ENCODE peak calls at places on chromosomes 6 and 20, in eight cellular contexts. B is fibroblast of the aortic adventitia, V is choroid plexus epithelial cell, H is BE2C, I is fibroblast of mammary gland, T is right lobe of liver, G is stomach, U is IMR-90. J is an unnamed sample.

GRCh38 chr6:11798538-11798937 is 19.9 kb upstream of the ADTRP start:
- DNase-seq in B (no peak), V (no peak), H (no peak), I (no peak), T (no peak), G (no peak), U (no peak), J (no peak)

GRCh38 chr6:74551896-74552295 is 654.0 kb downstream of the COL12A1 start:
- DNase-seq in B (peak), V (peak), H (no peak), I (peak), T (no peak), G (no peak), U (peak), J (no peak)

GRCh38 chr6:53813801-53814200 is 19.0 kb downstream of the LRRC1 start:
- DNase-seq in B (no peak), V (no peak), H (no peak), I (no peak), T (no peak), G (no peak), U (no peak), J (no peak)

GRCh38 chr20:48763183-48764030 is 64.4 kb downstream of the PREX1 start:
- DNase-seq in B (no peak), V (no peak), H (no peak), I (no peak), T (no peak), G (no peak), U (no peak), J (no peak)

GRCh38 chr6:107154131-107154906 is 39.0 kb upstream of the BEND3 start:
- DNase-seq in B (no peak), V (no peak), H (no peak), I (no peak), T (no peak), G (no peak), U (no peak), J (no peak)

GRCh38 chr20:35463455-35464300 is 8.3 kb downstream of the CEP250 start:
- DNase-seq in B (peak), V (peak), H (peak), I (peak), T (no peak), G (peak), U (peak), J (peak)

GRCh38 chr6:40359808-40360207 is 227.4 kb downstream of the LRFN2 start:
- DNase-seq in B (no peak), V (no peak), H (no peak), I (no peak), T (no peak), G (no peak), U (no peak), J (no peak)

GRCh38 chr6:169799474-169799926 is 48.1 kb downstream of the ERMARD start:
- DNase-seq in B (no peak), V (no peak), H (no peak), I (no peak), T (no peak), G (no peak), U (no peak), J (no peak)

GRCh38 chr6:127532991-127533390 is 13.9 kb upstream of the MTCL3 start:
- DNase-seq in B (no peak), V (peak), H (no peak), I (peak), T (no peak), G (no peak), U (no peak), J (peak)

DNA sequence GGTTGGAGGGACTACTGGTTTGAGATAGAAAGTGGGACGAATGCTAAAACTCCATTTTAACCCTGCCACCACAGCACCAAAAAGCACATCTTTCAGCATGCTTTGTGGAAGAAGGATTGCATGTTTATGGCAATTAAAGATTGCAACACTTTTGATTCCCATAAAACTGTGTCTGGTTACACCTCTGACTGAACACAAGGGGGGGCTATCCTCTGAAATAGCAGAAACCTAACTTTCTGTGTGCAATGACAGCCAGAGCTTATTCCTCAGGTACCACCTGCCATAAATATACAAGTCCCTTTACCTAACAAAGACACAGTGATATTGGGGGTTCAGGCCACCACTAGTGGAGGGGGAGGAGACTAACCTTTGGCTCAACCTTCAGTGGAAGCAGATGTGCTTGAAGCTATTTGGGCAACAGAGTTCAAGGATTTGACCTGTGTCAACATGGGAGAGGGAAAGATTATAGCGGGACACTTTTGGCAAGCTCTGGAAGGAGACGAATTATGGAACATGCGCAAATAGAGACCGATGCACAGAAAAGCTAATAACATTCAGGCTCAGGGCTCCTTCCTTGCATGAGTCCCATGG is 9.6 kb upstream of the PLG start:
- DNase-seq in B (no peak), V (no peak), H (no peak), I (no peak), T (no peak), G (no peak), U (no peak), J (peak)
- TF ChIP-seq CTCF in B (no peak), V (no peak), H (no peak), I (no peak), T (peak), G (no peak), U (no peak), J (peak)

DNA sequence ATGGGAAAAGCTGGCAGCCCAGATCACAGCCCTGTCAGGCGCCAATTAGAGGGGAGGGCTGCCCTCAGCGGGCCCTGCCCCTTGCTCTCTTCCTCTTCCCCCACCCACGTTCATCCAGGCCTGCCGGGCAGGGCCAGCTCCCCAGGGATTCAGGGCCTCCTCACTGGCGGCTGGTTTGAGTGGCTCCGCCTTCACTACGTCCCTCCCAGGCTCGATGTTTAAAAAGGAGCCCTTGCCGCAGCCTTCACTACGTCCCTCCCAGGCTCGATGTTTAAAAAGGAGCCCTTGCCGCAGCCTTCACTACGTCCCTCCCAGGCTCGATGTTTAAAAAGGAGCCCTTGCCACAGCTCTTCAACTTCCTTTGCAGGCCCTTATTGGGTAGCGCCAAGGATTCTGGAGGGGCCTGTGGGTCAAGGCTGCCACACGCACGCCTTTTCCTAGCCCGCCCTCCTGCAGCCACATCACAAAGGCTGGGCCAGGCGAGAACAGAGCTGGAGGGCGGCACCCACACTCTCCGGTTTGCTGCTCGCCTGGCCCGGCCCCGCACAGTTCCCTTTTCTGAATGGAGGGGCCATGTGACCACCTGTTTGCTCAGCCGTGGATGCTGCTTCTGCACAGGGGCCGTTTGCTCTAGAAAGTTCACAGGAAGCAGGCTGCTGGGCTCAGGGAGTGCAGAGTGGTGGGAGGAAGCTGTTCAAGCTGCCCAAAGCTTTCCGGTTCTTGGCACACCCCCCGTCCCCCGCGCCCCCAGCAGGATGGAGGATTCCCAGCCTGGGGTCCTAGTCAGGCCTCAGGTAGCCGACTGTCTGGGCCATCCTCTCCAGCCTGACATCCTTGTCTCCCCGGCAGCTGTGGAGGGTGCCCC is 1.6 kb downstream of the SLC17A9 start:
- DNase-seq in B (peak), V (peak), H (peak), I (peak), T (peak), G (peak), U (peak), J (peak)
- H3K4me3 ChIP-seq in B (peak), V (peak), H (peak), I (peak), T (peak), G (peak), U (no peak), J (no peak)

DNA sequence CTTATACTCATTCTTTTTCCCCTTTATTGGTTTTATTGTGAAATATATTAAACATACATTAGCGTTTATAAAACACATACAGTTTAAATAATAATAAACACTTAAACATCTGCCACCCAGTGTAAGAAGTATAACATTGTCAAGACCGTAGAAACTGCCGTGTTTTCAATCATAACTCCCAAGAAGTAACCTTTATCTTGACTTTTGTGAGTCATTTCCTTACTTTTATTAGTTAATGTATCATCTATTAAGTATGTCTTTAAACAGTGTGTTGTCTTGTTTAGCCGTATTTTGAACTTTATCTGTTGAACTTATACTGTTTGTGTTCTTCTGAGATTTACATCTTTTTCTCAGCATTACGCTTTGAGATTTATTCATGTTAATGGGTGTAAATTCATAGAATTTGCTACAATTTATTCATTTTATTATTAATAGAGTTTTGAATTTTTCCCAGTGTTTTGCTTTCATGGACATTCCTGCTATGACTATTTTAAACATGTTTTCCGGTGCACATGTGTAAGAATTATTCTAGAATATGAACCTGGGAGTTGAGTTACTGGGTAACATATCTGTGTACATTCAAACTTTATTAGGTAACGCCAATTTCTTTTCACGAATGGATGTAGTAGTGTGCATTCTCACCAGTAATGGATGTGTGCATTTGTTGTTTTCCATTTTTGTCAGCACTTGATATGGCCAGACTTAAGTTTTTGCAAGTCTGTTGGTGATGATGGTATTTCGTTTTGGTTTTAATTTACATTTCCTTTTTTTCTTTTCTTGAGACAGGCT is 118.6 kb downstream of the CDKAL1 start:
- DNase-seq in B (peak), V (peak), H (no peak), I (peak), T (no peak), G (no peak), U (peak), J (peak)
- TF ChIP-seq CTCF in B (no peak), V (peak), H (no peak), I (no peak), T (no peak), G (no peak), U (no peak), J (no peak)

DNA sequence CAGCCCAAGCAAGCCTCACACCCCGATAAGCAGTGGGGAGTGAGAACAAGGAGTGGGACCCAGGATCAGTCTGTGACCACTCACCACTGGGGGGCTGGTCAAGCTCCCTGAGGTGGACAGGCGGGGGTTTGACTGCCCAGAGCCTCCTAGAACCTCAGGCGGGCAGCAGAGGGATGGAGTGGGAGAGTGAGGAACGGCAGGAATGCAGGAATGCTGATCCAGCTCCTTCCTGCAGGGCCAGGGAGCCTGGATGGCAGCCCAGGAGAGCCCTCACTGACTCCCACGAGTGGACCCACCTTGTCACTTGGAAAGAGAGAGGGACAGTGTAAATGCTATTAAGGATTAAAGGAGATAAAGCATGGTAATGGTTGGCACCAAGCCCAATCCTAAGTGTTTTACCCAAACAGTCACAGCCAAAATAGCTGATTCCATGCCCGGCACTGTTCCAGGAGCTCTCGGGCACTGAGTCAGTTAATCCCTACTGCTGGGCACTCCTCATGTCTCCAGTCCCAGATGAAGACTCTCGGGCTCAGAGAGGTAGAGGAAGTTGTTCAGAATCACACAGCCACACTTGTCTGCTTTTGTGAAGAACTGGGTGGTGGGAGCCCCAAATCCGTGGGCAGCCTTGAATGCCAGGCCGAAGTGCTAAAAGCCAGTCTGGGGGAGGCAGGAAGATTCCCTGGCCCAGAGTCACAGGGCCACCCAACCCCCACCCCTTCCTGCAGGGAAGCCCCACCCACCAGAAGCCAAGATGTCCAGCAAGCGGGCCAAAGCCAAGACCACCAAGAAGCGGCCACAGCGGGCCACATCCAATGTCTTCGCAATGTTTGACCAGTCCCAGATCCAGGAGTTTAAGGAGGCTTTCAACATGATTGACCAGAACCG is 3.1 kb downstream of the MYL9 start:
- DNase-seq in B (peak), V (peak), H (peak), I (peak), T (no peak), G (no peak), U (peak), J (peak)
- H3K4me3 ChIP-seq in B (peak), V (peak), H (no peak), I (no peak), T (no peak), G (peak), U (peak), J (no peak)

DNA sequence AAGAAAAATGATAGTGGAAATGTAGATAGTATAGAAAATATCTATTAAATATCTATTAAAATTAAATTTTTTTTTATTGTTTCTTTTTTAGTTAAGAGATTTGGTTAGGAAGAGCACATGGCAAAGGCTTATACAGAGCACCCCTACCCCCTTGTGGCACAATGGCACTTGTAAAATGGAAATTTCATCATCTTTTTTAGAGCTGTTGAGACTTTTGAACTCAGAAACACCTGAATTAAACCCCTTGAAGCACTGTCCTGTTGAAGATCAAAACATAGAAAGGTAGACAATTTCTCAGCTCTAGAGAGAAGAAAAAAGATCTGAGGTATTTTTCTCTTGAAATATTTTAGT is 572.4 kb downstream of the PKHD1 start:
- DNase-seq in B (no peak), V (no peak), H (no peak), I (no peak), T (no peak), G (no peak), U (no peak), J (peak)
- TF ChIP-seq CTCF in B (no peak), V (no peak), H (peak), I (no peak), T (peak), G (no peak), U (no peak), J (peak)

GRCh38 chr20:51917886-51918545 is 115.7 kb upstream of the SALL4 start:
- DNase-seq in B (no peak), V (no peak), H (no peak), I (no peak), T (no peak), G (no peak), U (no peak), J (no peak)
- H3K4me3 ChIP-seq in B (no peak), V (no peak), H (no peak), I (no peak), T (no peak), G (no peak), U (no peak), J (no peak)

GRCh38 chr6:42195415-42195814 is 659 bp upstream of the GUCA1B start:
- DNase-seq in B (no peak), V (no peak), H (no peak), I (no peak), T (no peak), G (no peak), U (no peak), J (no peak)

GRCh38 chr6:42199106-42199981 is 4.6 kb upstream of the GUCA1B start:
- DNase-seq in B (peak), V (peak), H (peak), I (peak), T (no peak), G (no peak), U (peak), J (no peak)

GRCh38 chr6:42201382-42201781 is 6.6 kb upstream of the GUCA1B start:
- DNase-seq in B (peak), V (no peak), H (no peak), I (peak), T (no peak), G (no peak), U (peak), J (no peak)

GRCh38 chr6:42200035-42200434 is 5.3 kb upstream of the GUCA1B start:
- DNase-seq in B (peak), V (peak), H (no peak), I (peak), T (no peak), G (no peak), U (peak), J (peak)

GRCh38 chr6:42197574-42198362 is 3.0 kb upstream of the GUCA1B start:
- DNase-seq in B (peak), V (peak), H (no peak), I (peak), T (no peak), G (peak), U (peak), J (peak)
- TF ChIP-seq CTCF in B (no peak), V (no peak), H (no peak), I (no peak), T (no peak), G (no peak), U (peak), J (no peak)

GRCh38 chr6:121522265-121522664 is 86.8 kb downstream of the GJA1 start:
- DNase-seq in B (peak), V (peak), H (no peak), I (peak), T (no peak), G (no peak), U (peak), J (peak)
- H3K4me3 ChIP-seq in B (peak), V (no peak), H (no peak), I (no peak), T (no peak), G (no peak), U (peak), J (no peak)

GRCh38 chr6:142408409-142408808 is 106.6 kb downstream of the ADGRG6 start:
- DNase-seq in B (peak), V (peak), H (no peak), I (peak), T (no peak), G (no peak), U (no peak), J (no peak)
- TF ChIP-seq CTCF in B (peak), V (no peak), H (no peak), I (peak), T (no peak), G (no peak), U (no peak), J (peak)

DNA sequence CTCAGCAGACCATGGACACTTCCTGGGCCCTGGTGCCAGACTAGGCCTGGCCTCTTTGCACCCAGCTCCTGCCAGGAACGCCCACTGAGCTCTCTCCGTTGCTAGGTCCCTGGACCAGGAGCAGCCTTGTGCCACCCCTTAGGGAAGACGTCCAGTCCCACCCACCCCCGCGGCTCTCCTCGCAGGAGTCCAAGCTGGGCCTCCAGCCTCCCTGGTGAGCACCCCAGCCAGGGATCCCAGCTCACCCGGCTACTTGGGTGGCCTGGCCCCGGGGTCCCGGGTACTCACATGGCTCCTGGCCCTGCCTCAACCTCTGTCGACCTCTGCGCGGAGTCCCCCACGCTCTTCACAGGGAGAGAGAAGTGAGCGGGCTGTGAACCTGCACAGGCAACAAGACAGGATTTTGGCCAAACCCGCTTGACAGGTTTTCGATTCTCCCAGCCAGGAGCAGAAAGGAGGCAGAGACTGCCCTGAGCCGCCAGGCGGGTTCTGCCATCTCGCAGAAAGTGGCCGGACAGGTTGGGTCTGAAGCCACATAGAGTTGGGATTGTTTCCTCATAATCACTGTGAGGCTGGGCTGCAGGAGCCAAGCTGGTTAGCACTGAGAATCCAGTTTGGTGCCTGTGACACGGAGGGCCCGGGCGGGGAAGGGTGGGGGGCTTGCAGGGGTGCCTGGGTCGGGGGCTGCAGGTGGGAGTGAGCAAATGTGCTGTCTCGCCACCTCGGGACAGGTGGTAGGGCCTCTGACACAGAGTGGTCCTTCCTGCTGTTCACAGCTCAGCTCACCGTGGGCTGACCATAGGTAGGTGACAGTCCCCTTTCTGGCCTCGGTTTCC is at the start of gene RBBP8NL:
- DNase-seq in B (no peak), V (no peak), H (no peak), I (no peak), T (no peak), G (peak), U (no peak), J (peak)
- H3K4me3 ChIP-seq in B (no peak), V (no peak), H (no peak), I (no peak), T (no peak), G (peak), U (no peak), J (peak)

J was measured in epithelial cell of esophagus.